ENCODE peak calls at places on chromosome 10, in six cellular contexts. L is CD8-positive, alpha-beta T cell; I is Peyer's patch; O is prostate gland; J is thyroid gland; S is upper lobe of right lung. B is an unnamed sample.

GRCh38 chr10:60846173-60846572 is 67.9 kb downstream of the CDK1 start:
- DNase-seq in L (no peak), I (no peak), S (no peak), O (no peak), J (no peak), B (peak; percentile 67)

GRCh38 chr10:72024596-72024995 is 60.4 kb downstream of the CHST3 start:
- DNase-seq in S (no peak), L (no peak), O (no peak), I (no peak), J (no peak), B (no peak)

GRCh38 chr10:27542812-27543211 is 38.7 kb downstream of the RAB18 start:
- DNase-seq in S (no peak), J (no peak), O (no peak), L (no peak), I (no peak), B (no peak)

GRCh38 chr10:9198611-9199010 is 1144.1 kb downstream of the GATA3 start:
- DNase-seq in S (no peak), I (no peak), J (no peak), L (no peak), O (no peak), B (no peak)

GRCh38 chr10:11177926-11178453 is 160.3 kb downstream of the CELF2 start:
- DNase-seq in I (no peak), J (no peak), S (no peak), L (peak; percentile 33), O (no peak), B (no peak)

GRCh38 chr10:104026762-104027161 is 58.9 kb downstream of the COL17A1 start:
- DNase-seq in I (no peak), O (no peak), J (no peak), L (no peak), S (no peak), B (no peak)

GRCh38 chr10:36351159-36351558 is 709.1 kb upstream of the FZD8 start:
- DNase-seq in L (no peak), J (no peak), O (peak; percentile 4), S (no peak), I (no peak), B (no peak)

GRCh38 chr10:6074489-6075301 is 12.5 kb upstream of the IL2RA start:
- DNase-seq in S (no peak), O (no peak), L (no peak), I (no peak), J (no peak), B (no peak)

GRCh38 chr10:8365935-8366911 is 311.7 kb downstream of the GATA3 start:
- DNase-seq in L (peak; percentile 56), S (no peak), O (no peak), J (no peak), I (no peak), B (peak; percentile 3)

GRCh38 chr10:77892021-77892739 is 34.4 kb downstream of the DLG5 start:
- DNase-seq in S (no peak), O (no peak), J (peak; percentile 73), I (no peak), L (no peak), B (no peak)
- H3K4me1 ChIP-seq in S (peaks cover 14% of the 10 kb centered on the region), O (peaks cover 50% of the 10 kb centered on the region), J (peaks cover 53% of the 10 kb centered on the region), I (no peaks in the 10 kb centered on the region), L (no peaks in the 10 kb centered on the region), B (peaks cover 10% of the 10 kb centered on the region)

DNA sequence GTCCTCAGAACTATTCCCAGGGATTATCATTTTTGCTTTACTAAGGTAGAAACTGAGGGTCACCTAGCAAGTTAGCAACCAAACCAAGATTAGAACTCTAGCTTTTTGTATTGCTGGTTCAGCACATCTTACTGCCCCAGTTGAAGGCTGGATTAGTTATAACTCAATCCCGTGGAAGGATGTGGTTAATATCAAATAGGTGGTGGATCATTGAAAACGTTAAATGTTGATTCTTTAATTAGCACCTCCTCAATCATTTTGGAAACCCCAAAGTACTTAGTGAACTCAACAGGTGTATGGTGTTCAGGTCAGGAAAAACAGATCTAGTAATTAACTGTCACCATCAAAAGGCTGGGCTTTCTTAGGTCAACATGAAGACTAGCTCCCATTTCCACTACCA is 152.4 kb downstream of the ARID5B start:
- DNase-seq in L (no peak), O (no peak), S (no peak), I (no peak), J (no peak), B (no peak)
- H3K4me3 ChIP-seq in L (no peak overlapping the region), O (no peak overlapping the region), S (peak overlapping the region; percentile 9), I (no peak overlapping the region), J (no peak overlapping the region), B (no peak overlapping the region)

GRCh38 chr10:22086730-22087364 is 83.3 kb upstream of the DNAJC1 start:
- DNase-seq in L (no peak), O (peak; percentile 92), J (peak; percentile 93), S (peak; percentile 73), I (peak; percentile 57), B (peak; percentile 70)

DNA sequence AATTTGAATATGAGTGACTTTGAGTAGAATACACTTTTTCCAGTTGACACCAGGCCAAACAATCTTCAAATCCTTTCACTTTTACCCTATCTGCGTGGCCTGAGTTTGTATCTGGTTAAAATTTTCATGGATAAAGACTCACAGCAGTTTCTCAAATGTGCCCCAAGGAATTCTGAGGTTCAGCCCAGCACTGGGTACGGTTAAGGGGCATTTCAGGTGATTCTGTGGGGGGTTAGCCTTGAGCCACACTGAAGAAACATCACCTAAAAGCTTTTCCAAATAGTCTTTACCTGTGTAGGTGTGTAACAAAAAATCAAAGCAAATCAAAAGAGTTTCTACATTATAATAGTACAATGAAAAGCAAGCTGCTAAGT is 83.8 kb upstream of the DNAJC1 start:
- DNase-seq in J (no peak), L (no peak), I (no peak), O (no peak), S (no peak), B (no peak)
- H3K27ac ChIP-seq in J (peak overlapping the region; percentile 42), L (no peak overlapping the region), I (no peak overlapping the region), O (peak overlapping the region; percentile 71), S (no peak overlapping the region), B (no peak overlapping the region)

DNA sequence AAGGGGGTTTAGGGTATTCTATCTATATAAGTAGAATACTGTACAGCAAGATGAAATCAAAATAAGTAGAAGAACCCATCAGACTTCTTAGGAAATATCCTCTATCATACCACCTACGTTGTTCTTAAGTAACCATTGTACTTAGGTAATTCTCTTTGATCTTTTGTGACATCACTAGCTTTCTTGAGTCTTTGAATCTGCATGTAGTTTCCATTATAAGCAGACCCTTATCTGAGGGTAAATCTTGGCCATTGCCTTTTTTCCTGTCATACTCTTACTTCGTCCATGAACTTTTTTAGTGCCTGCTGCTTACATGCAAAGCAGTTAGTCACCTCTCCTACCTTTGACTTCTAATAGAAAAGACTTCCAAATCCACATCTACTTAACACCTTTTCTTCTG is 49.0 kb downstream of the WAC start:
- DNase-seq in S (no peak), L (no peak), J (no peak), I (no peak), O (no peak), B (no peak)
- H3K4me1 ChIP-seq in S (peaks cover 19% of the 10 kb centered on the region), L (peaks cover 23% of the 10 kb centered on the region), J (peaks cover 18% of the 10 kb centered on the region), I (no peaks in the 10 kb centered on the region), O (no peaks in the 10 kb centered on the region), B (no peaks in the 10 kb centered on the region)

GRCh38 chr10:52020702-52021101 is 293.4 kb upstream of the DKK1 start:
- DNase-seq in I (no peak), L (no peak), S (no peak), O (no peak), J (peak; percentile 7), B (no peak)

GRCh38 chr10:52019656-52020055 is 294.4 kb upstream of the DKK1 start:
- DNase-seq in J (no peak), L (no peak), O (no peak), I (no peak), S (no peak), B (no peak)

GRCh38 chr10:52019078-52019644 is 294.9 kb upstream of the DKK1 start:
- DNase-seq in I (no peak), S (no peak), O (no peak), L (no peak), J (no peak), B (no peak)
- H3K4me3 ChIP-seq in I (no peak overlapping the region), S (no peak overlapping the region), O (no peak overlapping the region), L (no peak overlapping the region), J (no peak overlapping the region), B (no peak overlapping the region)

DNA sequence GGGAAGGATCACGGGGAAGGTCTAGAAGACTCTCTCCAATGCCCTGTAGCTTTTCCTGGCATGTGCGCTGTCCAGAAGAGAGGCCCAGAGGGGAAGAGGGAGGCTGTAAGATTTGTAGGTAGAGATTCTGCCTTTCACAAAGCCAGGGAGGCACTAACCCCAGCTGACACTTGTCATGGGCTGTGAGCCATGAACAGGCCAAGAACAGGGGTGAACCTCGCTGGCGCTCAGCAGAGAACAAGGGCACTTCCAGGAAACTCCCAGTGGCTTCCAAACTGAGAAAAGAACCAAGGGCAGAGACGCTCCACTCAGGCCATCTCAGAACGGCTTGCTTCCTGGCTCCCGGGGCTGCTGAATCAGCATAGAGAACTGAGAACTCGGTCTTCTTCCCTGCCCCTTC is 257.8 kb upstream of the ZNF32 start:
- DNase-seq in S (peak; percentile 30), I (no peak), J (no peak), O (no peak), L (no peak), B (no peak)
- H3K27ac ChIP-seq in S (no peak overlapping the region), I (no peak overlapping the region), J (peak overlapping the region; percentile 52), O (no peak overlapping the region), L (no peak overlapping the region), B (no peak overlapping the region)

GRCh38 chr10:79144341-79145173 is 75.8 kb downstream of the ZMIZ1 start:
- DNase-seq in S (no peak), O (no peak), L (no peak), J (no peak), I (no peak), B (no peak)
- H3K4me1 ChIP-seq in S (peaks cover 83% of the 10 kb centered on the region), O (peaks cover 43% of the 10 kb centered on the region), L (peaks cover 69% of the 10 kb centered on the region), J (peaks cover 69% of the 10 kb centered on the region), I (peaks cover 4% of the 10 kb centered on the region), B (peaks cover 20% of the 10 kb centered on the region)

GRCh38 chr10:69335063-69335587 is 56.8 kb downstream of the HK1 start:
- DNase-seq in L (no peak), J (peak; percentile 62), O (no peak), I (no peak), S (peak; percentile 84), B (no peak)

GRCh38 chr10:69334258-69335062 is 56.2 kb downstream of the HK1 start:
- DNase-seq in O (no peak), S (no peak), L (no peak), J (peak; percentile 16), I (peak; percentile 51), B (no peak)

GRCh38 chr10:69332278-69333010 is 54.1 kb downstream of the HK1 start:
- DNase-seq in I (peak; percentile 33), O (no peak), L (no peak), S (no peak), J (peak; percentile 30), B (no peak)

GRCh38 chr10:69331161-69331560 is 52.9 kb downstream of the HK1 start:
- DNase-seq in J (no peak), I (no peak), S (no peak), L (no peak), O (no peak), B (no peak)

DNA sequence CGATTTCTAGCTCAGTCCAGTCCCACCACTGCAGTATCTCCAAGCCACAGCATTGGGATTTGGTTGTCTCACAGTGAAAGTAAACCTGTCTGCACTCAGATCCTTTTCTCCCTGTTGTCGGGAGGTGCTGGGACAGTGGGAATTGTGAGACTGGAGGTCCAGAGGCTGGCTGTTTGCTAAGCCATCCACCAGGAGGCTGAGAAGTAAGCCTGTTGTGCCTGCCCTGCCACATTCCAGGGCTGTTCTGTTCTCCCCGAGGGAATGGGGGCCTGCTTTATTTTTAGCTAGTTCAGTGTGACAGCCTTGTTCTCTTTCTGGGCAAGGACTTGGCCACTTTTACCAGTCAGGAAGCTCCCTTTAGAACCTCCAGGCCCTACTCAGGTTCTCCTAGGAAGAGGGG is 54.9 kb downstream of the HK1 start:
- DNase-seq in J (peak; percentile 82), I (peak; percentile 7), O (peak; percentile 90), S (peak; percentile 78), L (no peak), B (no peak)
- H3K4me3 ChIP-seq in J (no peak overlapping the region), I (no peak overlapping the region), O (no peak overlapping the region), S (no peak overlapping the region), L (no peak overlapping the region), B (no peak overlapping the region)

GRCh38 chr10:102802920-102803534 is 34.2 kb downstream of the CYP17A1 start:
- DNase-seq in J (no peak), S (no peak), L (no peak), O (no peak), I (no peak), B (no peak)
- H3K27ac ChIP-seq in J (peak overlapping the region; percentile 71), S (peak overlapping the region; percentile 65), L (no peak overlapping the region), O (peak overlapping the region; percentile 86), I (peak overlapping the region; percentile 36), B (no peak overlapping the region)

B was measured in SJCRH30.